ENCODE peak calls at places on chromosomes 6 and 20, in seven cellular contexts. One of them, this sample, is unnamed.

GRCh38 chr20:63126876-63127699 is 88.8 kb downstream of the YTHDF1 start:
- DNase-seq in fibroblast of lung: no peak
- DNase-seq in cardiac muscle cell: no peak
- DNase-seq in neuronal stem cell: no peak
- DNase-seq in psoas muscle: peak; percentile 28
- DNase-seq in heart right ventricle: peak; percentile 4
- DNase-seq in stomach: no peak
- DNase-seq in this sample: no peak

GRCh38 chr6:88808381-88808780 is 155.0 kb downstream of the RNGTT start:
- DNase-seq in fibroblast of lung: no peak
- DNase-seq in cardiac muscle cell: no peak
- DNase-seq in neuronal stem cell: no peak
- DNase-seq in psoas muscle: no peak
- DNase-seq in heart right ventricle: no peak
- DNase-seq in stomach: no peak
- DNase-seq in this sample: no peak

GRCh38 chr6:53483423-53484353 is 61.2 kb downstream of the GCLC start:
- DNase-seq in fibroblast of lung: peak; percentile 17
- DNase-seq in cardiac muscle cell: peak; percentile 46
- DNase-seq in neuronal stem cell: no peak
- DNase-seq in psoas muscle: peak; percentile 62
- DNase-seq in heart right ventricle: peak; percentile 72
- DNase-seq in stomach: no peak
- DNase-seq in this sample: peak; percentile 59

GRCh38 chr20:19885981-19886665 is 128.1 kb downstream of the RIN2 start:
- DNase-seq in fibroblast of lung: peak; percentile 52
- DNase-seq in cardiac muscle cell: peak; percentile 21
- DNase-seq in neuronal stem cell: no peak
- DNase-seq in psoas muscle: peak; percentile 74
- DNase-seq in heart right ventricle: peak; percentile 57
- DNase-seq in stomach: peak; percentile 61
- DNase-seq in this sample: no peak

GRCh38 chr6:156655267-156655918 is 121.8 kb upstream of the ARID1B start:
- DNase-seq in fibroblast of lung: no peak
- DNase-seq in cardiac muscle cell: no peak
- DNase-seq in neuronal stem cell: no peak
- DNase-seq in psoas muscle: no peak
- DNase-seq in heart right ventricle: no peak
- DNase-seq in stomach: no peak
- DNase-seq in this sample: no peak

GRCh38 chr6:130127195-130127594 is 95.6 kb downstream of the SAMD3 start:
- DNase-seq in fibroblast of lung: no peak
- DNase-seq in cardiac muscle cell: no peak
- DNase-seq in neuronal stem cell: no peak
- DNase-seq in psoas muscle: no peak
- DNase-seq in heart right ventricle: no peak
- DNase-seq in stomach: no peak
- DNase-seq in this sample: no peak

GRCh38 chr20:8018928-8019177 is 708 bp downstream of the TMX4 start:
- DNase-seq in fibroblast of lung: no peak
- DNase-seq in cardiac muscle cell: peak; percentile 53
- DNase-seq in neuronal stem cell: no peak
- DNase-seq in psoas muscle: no peak
- DNase-seq in heart right ventricle: no peak
- DNase-seq in stomach: no peak
- DNase-seq in this sample: no peak

GRCh38 chr6:149551920-149552319 is 6.1 kb upstream of the PPIL4 start:
- DNase-seq in fibroblast of lung: no peak
- DNase-seq in cardiac muscle cell: no peak
- DNase-seq in neuronal stem cell: no peak
- DNase-seq in psoas muscle: no peak
- DNase-seq in heart right ventricle: no peak
- DNase-seq in stomach: no peak
- DNase-seq in this sample: no peak

GRCh38 chr6:511488-512137 is 120.1 kb downstream of the IRF4 start:
- DNase-seq in fibroblast of lung: peak; percentile 3
- DNase-seq in cardiac muscle cell: no peak
- DNase-seq in neuronal stem cell: no peak
- DNase-seq in psoas muscle: no peak
- DNase-seq in heart right ventricle: no peak
- DNase-seq in stomach: no peak
- DNase-seq in this sample: no peak

GRCh38 chr6:143128346-143129015 is 67.8 kb downstream of the AIG1 start:
- DNase-seq in fibroblast of lung: no peak
- DNase-seq in cardiac muscle cell: no peak
- DNase-seq in neuronal stem cell: no peak
- DNase-seq in psoas muscle: no peak
- DNase-seq in heart right ventricle: no peak
- DNase-seq in stomach: no peak
- DNase-seq in this sample: no peak

GRCh38 chr6:129212081-129212480 is 329.1 kb downstream of the LAMA2 start:
- DNase-seq in fibroblast of lung: peak; percentile 44
- DNase-seq in cardiac muscle cell: no peak
- DNase-seq in neuronal stem cell: no peak
- DNase-seq in psoas muscle: no peak
- DNase-seq in heart right ventricle: no peak
- DNase-seq in stomach: no peak
- DNase-seq in this sample: no peak

GRCh38 chr20:13875265-13875811 is 90.5 kb downstream of the NDUFAF5 start:
- DNase-seq in fibroblast of lung: no peak
- DNase-seq in cardiac muscle cell: no peak
- DNase-seq in neuronal stem cell: no peak
- DNase-seq in psoas muscle: no peak
- DNase-seq in heart right ventricle: no peak
- DNase-seq in stomach: no peak
- DNase-seq in this sample: no peak

GRCh38 chr20:37781626-37782025 is 87.8 kb downstream of the CTNNBL1 start:
- DNase-seq in fibroblast of lung: peak; percentile 4
- DNase-seq in cardiac muscle cell: no peak
- DNase-seq in neuronal stem cell: no peak
- DNase-seq in psoas muscle: no peak
- DNase-seq in heart right ventricle: no peak
- DNase-seq in stomach: no peak
- DNase-seq in this sample: no peak

GRCh38 chr20:8116067-8116811 is 15.8 kb upstream of the PLCB1 start:
- DNase-seq in fibroblast of lung: peak; percentile 72
- DNase-seq in cardiac muscle cell: no peak
- DNase-seq in neuronal stem cell: no peak
- DNase-seq in psoas muscle: no peak
- DNase-seq in heart right ventricle: no peak
- DNase-seq in stomach: no peak
- DNase-seq in this sample: no peak

GRCh38 chr20:17854307-17854903 is 114.2 kb downstream of the SNX5 start:
- DNase-seq in fibroblast of lung: peak; percentile 36
- DNase-seq in cardiac muscle cell: peak; percentile 51
- DNase-seq in neuronal stem cell: no peak
- DNase-seq in psoas muscle: peak; percentile 79
- DNase-seq in heart right ventricle: peak; percentile 56
- DNase-seq in stomach: peak; percentile 79
- DNase-seq in this sample: no peak

GRCh38 chr6:114377881-114378280 is 35.1 kb upstream of the HS3ST5 start:
- DNase-seq in fibroblast of lung: peak; percentile 15
- DNase-seq in cardiac muscle cell: no peak
- DNase-seq in neuronal stem cell: no peak
- DNase-seq in psoas muscle: no peak
- DNase-seq in heart right ventricle: no peak
- DNase-seq in stomach: no peak
- DNase-seq in this sample: no peak

GRCh38 chr6:126886106-126886505 is 232.4 kb upstream of the RSPO3 start:
- DNase-seq in fibroblast of lung: peak; percentile 18
- DNase-seq in cardiac muscle cell: no peak
- DNase-seq in neuronal stem cell: no peak
- DNase-seq in psoas muscle: no peak
- DNase-seq in heart right ventricle: no peak
- DNase-seq in stomach: no peak
- DNase-seq in this sample: no peak

GRCh38 chr6:163573503-163574179 is 159.1 kb downstream of the QKI start:
- DNase-seq in fibroblast of lung: no peak
- DNase-seq in cardiac muscle cell: no peak
- DNase-seq in neuronal stem cell: no peak
- DNase-seq in psoas muscle: no peak
- DNase-seq in heart right ventricle: no peak
- DNase-seq in stomach: no peak
- DNase-seq in this sample: no peak

GRCh38 chr20:13113731-13114130 is 105.0 kb downstream of the SPTLC3 start:
- DNase-seq in fibroblast of lung: no peak
- DNase-seq in cardiac muscle cell: no peak
- DNase-seq in neuronal stem cell: no peak
- DNase-seq in psoas muscle: no peak
- DNase-seq in heart right ventricle: no peak
- DNase-seq in stomach: no peak
- DNase-seq in this sample: no peak

GRCh38 chr20:50048420-50049166 is 64.4 kb downstream of the UBE2V1 start:
- DNase-seq in fibroblast of lung: peak; percentile 59
- DNase-seq in cardiac muscle cell: no peak
- DNase-seq in neuronal stem cell: no peak
- DNase-seq in psoas muscle: no peak
- DNase-seq in heart right ventricle: peak; percentile 31
- DNase-seq in stomach: no peak
- DNase-seq in this sample: no peak

GRCh38 chr6:28635547-28636158 is 110.0 kb downstream of the GPX5 start:
- DNase-seq in fibroblast of lung: no peak
- DNase-seq in cardiac muscle cell: no peak
- DNase-seq in neuronal stem cell: no peak
- DNase-seq in psoas muscle: no peak
- DNase-seq in heart right ventricle: no peak
- DNase-seq in stomach: no peak
- DNase-seq in this sample: no peak

GRCh38 chr20:50146732-50147662 is 6.5 kb downstream of the PEDS1 start:
- DNase-seq in fibroblast of lung: peak; percentile 55
- DNase-seq in cardiac muscle cell: no peak
- DNase-seq in neuronal stem cell: no peak
- DNase-seq in psoas muscle: peak; percentile 66
- DNase-seq in heart right ventricle: no peak
- DNase-seq in stomach: peak; percentile 66
- DNase-seq in this sample: peak; percentile 85

GRCh38 chr6:71887006-71887743 is 825 bp downstream of the RIMS1 start:
- DNase-seq in fibroblast of lung: no peak
- DNase-seq in cardiac muscle cell: peak; percentile 44
- DNase-seq in neuronal stem cell: peak; percentile 18
- DNase-seq in psoas muscle: peak; percentile 45
- DNase-seq in heart right ventricle: no peak
- DNase-seq in stomach: no peak
- DNase-seq in this sample: no peak

GRCh38 chr20:25539742-25540201 is 45.6 kb downstream of the NINL start:
- DNase-seq in fibroblast of lung: peak; percentile 6
- DNase-seq in cardiac muscle cell: no peak
- DNase-seq in neuronal stem cell: no peak
- DNase-seq in psoas muscle: no peak
- DNase-seq in heart right ventricle: no peak
- DNase-seq in stomach: no peak
- DNase-seq in this sample: no peak

GRCh38 chr20:25537890-25538289 is 47.4 kb downstream of the NINL start:
- DNase-seq in fibroblast of lung: no peak
- DNase-seq in cardiac muscle cell: no peak
- DNase-seq in neuronal stem cell: no peak
- DNase-seq in psoas muscle: no peak
- DNase-seq in heart right ventricle: no peak
- DNase-seq in stomach: no peak
- DNase-seq in this sample: no peak

GRCh38 chr20:25540273-25540672 is 45.1 kb downstream of the NINL start:
- DNase-seq in fibroblast of lung: peak; percentile 23
- DNase-seq in cardiac muscle cell: peak; percentile 13
- DNase-seq in neuronal stem cell: peak; percentile 11
- DNase-seq in psoas muscle: no peak
- DNase-seq in heart right ventricle: no peak
- DNase-seq in stomach: no peak
- DNase-seq in this sample: no peak

GRCh38 chr20:25541676-25542075 is 43.7 kb downstream of the NINL start:
- DNase-seq in fibroblast of lung: peak; percentile 6
- DNase-seq in cardiac muscle cell: no peak
- DNase-seq in neuronal stem cell: no peak
- DNase-seq in psoas muscle: no peak
- DNase-seq in heart right ventricle: no peak
- DNase-seq in stomach: no peak
- DNase-seq in this sample: no peak

GRCh38 chr20:25538838-25539665 is 46.3 kb downstream of the NINL start:
- DNase-seq in fibroblast of lung: no peak
- DNase-seq in cardiac muscle cell: peak; percentile 42
- DNase-seq in neuronal stem cell: no peak
- DNase-seq in psoas muscle: no peak
- DNase-seq in heart right ventricle: no peak
- DNase-seq in stomach: no peak
- DNase-seq in this sample: no peak
- H3K4me3 ChIP-seq in fibroblast of lung: no peak overlapping the region
- H3K4me3 ChIP-seq in cardiac muscle cell: no peak overlapping the region
- H3K4me3 ChIP-seq in neuronal stem cell: no peak overlapping the region
- H3K4me3 ChIP-seq in psoas muscle: peak overlapping the region; percentile 62
- H3K4me3 ChIP-seq in heart right ventricle: peak overlapping the region; percentile 43
- H3K4me3 ChIP-seq in stomach: peak overlapping the region; percentile 35
- H3K4me3 ChIP-seq in this sample: no peak overlapping the region

DNA sequence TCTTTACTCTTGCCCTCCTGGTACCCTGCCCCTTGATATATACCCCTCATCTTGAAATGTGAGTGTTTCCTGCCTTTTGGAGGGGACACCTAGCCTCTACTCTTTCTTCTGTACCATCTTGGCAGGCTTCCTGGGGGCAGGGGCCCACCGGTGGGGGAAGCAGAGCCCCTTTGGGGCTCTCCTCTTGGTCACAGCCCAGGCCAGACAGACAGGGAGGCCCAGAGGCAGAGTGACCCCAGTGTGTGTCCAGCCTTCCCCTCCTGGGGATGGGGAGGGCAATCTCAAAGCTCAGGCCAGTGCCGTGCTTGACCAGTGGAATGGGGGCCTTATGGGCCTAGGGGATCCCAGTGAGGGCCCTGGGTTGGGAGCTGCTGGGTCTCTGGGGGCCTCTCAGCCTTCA is 3.6 kb downstream of the ADAM33 start:
- DNase-seq in fibroblast of lung: no peak
- DNase-seq in cardiac muscle cell: no peak
- DNase-seq in neuronal stem cell: no peak
- DNase-seq in psoas muscle: no peak
- DNase-seq in heart right ventricle: no peak
- DNase-seq in stomach: no peak
- DNase-seq in this sample: no peak
- H3K27ac ChIP-seq in fibroblast of lung: peak overlapping the region; percentile 34
- H3K27ac ChIP-seq in cardiac muscle cell: no peak overlapping the region
- H3K27ac ChIP-seq in neuronal stem cell: no peak overlapping the region
- H3K27ac ChIP-seq in psoas muscle: no peak overlapping the region
- H3K27ac ChIP-seq in heart right ventricle: no peak overlapping the region
- H3K27ac ChIP-seq in stomach: no peak overlapping the region
- H3K27ac ChIP-seq in this sample: no peak overlapping the region

DNA sequence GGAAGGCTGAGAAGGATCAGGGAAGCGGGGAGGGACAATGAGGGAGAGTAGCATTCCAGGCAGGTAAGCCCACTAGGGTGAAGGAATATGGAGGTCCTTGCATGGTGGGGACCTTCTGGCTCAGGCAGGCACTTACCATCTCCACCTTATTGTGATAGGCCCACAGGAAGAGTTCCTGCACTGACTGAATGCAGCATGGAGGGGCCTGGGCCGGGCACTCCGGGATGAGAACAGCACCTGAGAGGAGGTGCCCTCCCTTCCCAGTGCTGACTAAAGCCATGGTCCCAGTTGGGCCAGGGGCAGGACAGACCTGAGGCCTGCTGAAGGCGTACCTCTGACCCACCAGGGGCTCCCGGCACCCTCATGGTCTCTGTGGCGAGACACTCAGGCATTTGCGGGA is 392.7 kb downstream of the CDC5L start:
- DNase-seq in fibroblast of lung: no peak
- DNase-seq in cardiac muscle cell: no peak
- DNase-seq in neuronal stem cell: no peak
- DNase-seq in psoas muscle: no peak
- DNase-seq in heart right ventricle: no peak
- DNase-seq in stomach: no peak
- DNase-seq in this sample: no peak
- H3K4me3 ChIP-seq in fibroblast of lung: no peak overlapping the region
- H3K4me3 ChIP-seq in cardiac muscle cell: no peak overlapping the region
- H3K4me3 ChIP-seq in neuronal stem cell: no peak overlapping the region
- H3K4me3 ChIP-seq in psoas muscle: no peak overlapping the region
- H3K4me3 ChIP-seq in heart right ventricle: no peak overlapping the region
- H3K4me3 ChIP-seq in stomach: no peak overlapping the region
- H3K4me3 ChIP-seq in this sample: no peak overlapping the region

GRCh38 chr6:42820509-42821340 is 38.9 kb downstream of the BICRAL start:
- DNase-seq in fibroblast of lung: no peak
- DNase-seq in cardiac muscle cell: no peak
- DNase-seq in neuronal stem cell: no peak
- DNase-seq in psoas muscle: peak; percentile 67
- DNase-seq in heart right ventricle: peak; percentile 14
- DNase-seq in stomach: no peak
- DNase-seq in this sample: no peak
- H3K27ac ChIP-seq in fibroblast of lung: peak overlapping the region; percentile 17
- H3K27ac ChIP-seq in cardiac muscle cell: peak overlapping the region; percentile 9
- H3K27ac ChIP-seq in neuronal stem cell: no peak overlapping the region
- H3K27ac ChIP-seq in psoas muscle: peak overlapping the region; percentile 79
- H3K27ac ChIP-seq in heart right ventricle: peak overlapping the region; percentile 12
- H3K27ac ChIP-seq in stomach: peak overlapping the region; percentile 1
- H3K27ac ChIP-seq in this sample: no peak overlapping the region

This sample was measured in CD4-positive, CD25-positive, alpha-beta regulatory T cell.